ENCODE peak calls at places on chromosomes 2 and 18, in six cellular contexts. T is mammary epithelial cell, U is SJSA1, S is ovary, J is body of pancreas, K is IMR-90. D is an unnamed sample.
A peak's percentile ranks its signal among the peaks of the same experiment; 100 is the strongest.

GRCh38 chr2:195536863-195537262 is 120.2 kb upstream of the SLC39A10 start:
- DNase-seq in T (no peak), U (no peak), S (no peak), J (no peak), K (no peak), D (no peak)

GRCh38 chr18:5894613-5895299 is 566 bp downstream of the TMEM200C start:
- DNase-seq in T (no peak), U (peak; percentile 54), S (peak; percentile 43), J (no peak), K (peak; percentile 18), D (no peak)

GRCh38 chr18:833197-833596 is 21.2 kb upstream of the YES1 start:
- DNase-seq in T (no peak), U (no peak), S (no peak), J (no peak), K (no peak), D (no peak)

GRCh38 chr2:206250041-206250897 is 24.2 kb upstream of the ZDBF2 start:
- DNase-seq in T (no peak), U (no peak), S (no peak), J (peak; percentile 34), K (peak; percentile 4), D (no peak)

GRCh38 chr2:10161961-10162441 is 39.5 kb downstream of the RRM2 start:
- DNase-seq in T (peak; percentile 79), U (no peak), S (no peak), J (no peak), K (no peak), D (no peak)

GRCh38 chr2:120821446-120822160 is 85.9 kb downstream of the GLI2 start:
- DNase-seq in T (no peak), U (no peak), S (no peak), J (no peak), K (no peak), D (no peak)

GRCh38 chr18:42635378-42636048 is 480.0 kb downstream of the RIT2 start:
- DNase-seq in T (no peak), U (no peak), S (no peak), J (no peak), K (no peak), D (no peak)

GRCh38 chr2:55776479-55776878 is 82.8 kb upstream of the PNPT1 start:
- DNase-seq in T (peak; percentile 63), U (no peak), S (no peak), J (no peak), K (no peak), D (no peak)

GRCh38 chr18:9719421-9719981 is 11.4 kb downstream of the RAB31 start:
- DNase-seq in T (peak; percentile 83), U (peak; percentile 96), S (peak; percentile 54), J (no peak), K (peak; percentile 85), D (peak; percentile 50)

GRCh38 chr2:75100011-75100680 is 99.2 kb downstream of the TACR1 start:
- DNase-seq in T (peak; percentile 76), U (peak; percentile 60), S (no peak), J (no peak), K (peak; percentile 67), D (peak; percentile 80)

GRCh38 chr2:222627764-222628163 is 28.1 kb downstream of the FARSB start:
- DNase-seq in T (no peak), U (no peak), S (no peak), J (no peak), K (no peak), D (no peak)
- H3K36me3 ChIP-seq in T (peaks cover 58% of the 10 kb centered on the region), U (peaks cover 84% of the 10 kb centered on the region), S (no peaks in the 10 kb centered on the region), J (no peaks in the 10 kb centered on the region), K (peaks cover 27% of the 10 kb centered on the region), D (no peaks in the 10 kb centered on the region)

GRCh38 chr2:230864605-230865323 is at the start of gene ITM2C:
- DNase-seq in T (peak; percentile 53), U (peak; percentile 67), S (peak; percentile 77), J (peak; percentile 73), K (peak; percentile 62), D (no peak)
- H3K4me3 ChIP-seq in T (peak within 1 kb of the TSS; percentile 49), U (peak within 1 kb of the TSS; percentile 97), S (peak within 1 kb of the TSS; percentile 67), J (peak within 1 kb of the TSS; percentile 76), K (peak within 1 kb of the TSS; percentile 98), D (peak within 1 kb of the TSS; percentile 96)

GRCh38 chr2:147939313-147939712 is 81.2 kb downstream of the ORC4 start:
- DNase-seq in T (no peak), U (no peak), S (no peak), J (no peak), K (no peak), D (no peak)
- H3K36me3 ChIP-seq in T (peaks cover 20% of the 10 kb centered on the region), U (peaks cover 11% of the 10 kb centered on the region), S (no peaks in the 10 kb centered on the region), J (peaks cover 7% of the 10 kb centered on the region), K (peaks cover 3% of the 10 kb centered on the region), D (peaks cover 3% of the 10 kb centered on the region)

GRCh38 chr18:49547701-49548100 is 14.2 kb upstream of the LIPG start:
- DNase-seq in T (no peak), U (no peak), S (no peak), J (no peak), K (no peak), D (peak; percentile 1)
- H3K4me3 ChIP-seq in T (no peak overlapping the region), U (no peak overlapping the region), S (no peak overlapping the region), J (no peak overlapping the region), K (no peak overlapping the region), D (no peak overlapping the region)